ENCODE peak calls at places on chromosomes 3 and 15, in five cellular contexts. W, G, Z, S and H are unnamed samples.

GRCh38 chr3:154122096-154122911 is 1.1 kb downstream of the ARHGEF26 start:
- DNase-seq in W (peak; percentile 21), G (peak; percentile 77), Z (peak; percentile 40), S (no peak), H (peak; percentile 13)

GRCh38 chr3:132029182-132029902 is 5.5 kb downstream of the CPNE4 start:
- DNase-seq in W (peak; percentile 83), G (peak; percentile 94), Z (peak; percentile 96), S (peak; percentile 91), H (peak; percentile 71)

GRCh38 chr3:132164469-132165092 is 129.8 kb upstream of the CPNE4 start:
- DNase-seq in W (no peak), G (no peak), Z (no peak), S (no peak), H (no peak)

GRCh38 chr3:184531580-184532290 is 29.9 kb upstream of the EPHB3 start:
- DNase-seq in W (no peak), G (no peak), Z (peak; percentile 14), S (no peak), H (no peak)

GRCh38 chr3:159619341-159619885 is 369.2 kb upstream of the IL12A start:
- DNase-seq in W (peak; percentile 61), G (no peak), Z (no peak), S (no peak), H (peak; percentile 70)

GRCh38 chr3:95438274-95438673 is 1375.4 kb downstream of the NSUN3 start:
- DNase-seq in W (no peak), G (no peak), Z (no peak), S (no peak), H (no peak)

GRCh38 chr3:13494463-13495350 is 14.6 kb downstream of the HDAC11 start:
- DNase-seq in W (peak; percentile 21), G (no peak), Z (no peak), S (no peak), H (peak; percentile 42)

GRCh38 chr3:54877675-54878544 is 49.9 kb downstream of the LRTM1 start:
- DNase-seq in W (no peak), G (no peak), Z (no peak), S (no peak), H (peak; percentile 30)

GRCh38 chr15:29139540-29140459 is 129.8 kb downstream of the NSMCE3 start:
- DNase-seq in W (peak; percentile 55), G (peak; percentile 94), Z (peak; percentile 91), S (no peak), H (peak; percentile 35)

GRCh38 chr3:192986399-192986798 is 68.7 kb upstream of the MB21D2 start:
- DNase-seq in W (no peak), G (no peak), Z (no peak), S (no peak), H (no peak)

GRCh38 chr15:25852696-25853524 is 10.2 kb downstream of the ATP10A start:
- DNase-seq in W (no peak), G (no peak), Z (no peak), S (no peak), H (no peak)

GRCh38 chr3:65182682-65183081 is 494.9 kb upstream of the ADAMTS9 start:
- DNase-seq in W (no peak), G (no peak), Z (no peak), S (no peak), H (no peak)

GRCh38 chr3:4829031-4829394 is 150.2 kb upstream of the BHLHE40 start:
- DNase-seq in W (no peak), G (no peak), Z (no peak), S (no peak), H (peak; percentile 43)

GRCh38 chr15:88950600-88951160 is 37.5 kb upstream of the MFGE8 start:
- DNase-seq in W (no peak), G (no peak), Z (no peak), S (peak; percentile 24), H (no peak)

GRCh38 chr3:111885578-111885977 is 26.5 kb downstream of the PHLDB2 start:
- DNase-seq in W (no peak), G (no peak), Z (no peak), S (no peak), H (no peak)

GRCh38 chr3:191263365-191263764 is 64.3 kb downstream of the OSTN start:
- DNase-seq in W (no peak), G (no peak), Z (no peak), S (no peak), H (no peak)

GRCh38 chr3:127043041-127043641 is 60.2 kb downstream of the PLXNA1 start:
- DNase-seq in W (no peak), G (peak; percentile 66), Z (peak; percentile 62), S (no peak), H (no peak)

GRCh38 chr3:180776433-180776832 is 97.1 kb upstream of the CCDC39 start:
- DNase-seq in W (no peak), G (no peak), Z (no peak), S (no peak), H (no peak)

GRCh38 chr3:195577645-195578177 is 6.0 kb downstream of the APOD start:
- DNase-seq in W (no peak), G (no peak), Z (no peak), S (no peak), H (no peak)
- H2BK12ac ChIP-seq in W (no peak overlapping the region), G (no peak overlapping the region), Z (no peak overlapping the region), S (no peak overlapping the region), H (no peak overlapping the region)

GRCh38 chr15:60695713-60696522 is 217.0 kb upstream of the ICE2 start:
- DNase-seq in W (no peak), G (no peak), Z (no peak), S (no peak), H (peak; percentile 46)
- H2BK12ac ChIP-seq in W (no peak overlapping the region), G (no peak overlapping the region), Z (no peak overlapping the region), S (no peak overlapping the region), H (no peak overlapping the region)

GRCh38 chr3:72336821-72337479 is 511.3 kb downstream of the SHQ1 start:
- DNase-seq in W (peak; percentile 23), G (peak; percentile 70), Z (peak; percentile 76), S (no peak), H (peak; percentile 77)

GRCh38 chr3:72339750-72340025 is 508.6 kb downstream of the SHQ1 start:
- DNase-seq in W (no peak), G (no peak), Z (no peak), S (no peak), H (no peak)

GRCh38 chr3:72338942-72339749 is 509.1 kb downstream of the SHQ1 start:
- DNase-seq in W (no peak), G (no peak), Z (no peak), S (peak; percentile 90), H (peak; percentile 98)

GRCh38 chr3:72337480-72337855 is 510.8 kb downstream of the SHQ1 start:
- DNase-seq in W (no peak), G (no peak), Z (no peak), S (no peak), H (no peak)

GRCh38 chr3:72338082-72338941 is 509.9 kb downstream of the SHQ1 start:
- DNase-seq in W (no peak), G (no peak), Z (no peak), S (peak; percentile 92), H (peak; percentile 50)
- H2BK12ac ChIP-seq in W (no peak overlapping the region), G (peak overlapping the region; percentile 69), Z (no peak overlapping the region), S (peak overlapping the region; percentile 51), H (peak overlapping the region; percentile 99)

DNA sequence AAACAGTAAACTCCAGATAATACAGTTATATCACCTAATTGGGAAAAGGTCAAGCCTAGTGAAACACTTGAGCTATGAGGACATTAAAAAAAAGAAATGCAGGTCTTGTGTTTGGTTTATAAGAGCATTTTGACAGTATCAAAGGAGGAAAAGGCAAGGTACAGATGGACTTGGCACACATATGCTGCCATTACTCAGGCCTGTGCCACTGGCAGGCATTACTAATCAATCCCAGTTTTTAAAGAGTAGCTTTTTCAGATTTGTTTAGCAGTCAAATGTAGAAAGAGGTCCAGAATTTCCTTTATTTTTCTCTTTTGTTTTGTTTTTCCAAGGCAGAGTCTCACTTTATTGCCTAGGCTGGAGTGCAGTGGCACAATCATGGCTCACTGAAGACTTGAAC is 38.9 kb downstream of the MDFIC2 start:
- DNase-seq in W (no peak), G (no peak), Z (no peak), S (no peak), H (no peak)
- H2BK12ac ChIP-seq in W (no peak overlapping the region), G (no peak overlapping the region), Z (no peak overlapping the region), S (no peak overlapping the region), H (no peak overlapping the region)

DNA sequence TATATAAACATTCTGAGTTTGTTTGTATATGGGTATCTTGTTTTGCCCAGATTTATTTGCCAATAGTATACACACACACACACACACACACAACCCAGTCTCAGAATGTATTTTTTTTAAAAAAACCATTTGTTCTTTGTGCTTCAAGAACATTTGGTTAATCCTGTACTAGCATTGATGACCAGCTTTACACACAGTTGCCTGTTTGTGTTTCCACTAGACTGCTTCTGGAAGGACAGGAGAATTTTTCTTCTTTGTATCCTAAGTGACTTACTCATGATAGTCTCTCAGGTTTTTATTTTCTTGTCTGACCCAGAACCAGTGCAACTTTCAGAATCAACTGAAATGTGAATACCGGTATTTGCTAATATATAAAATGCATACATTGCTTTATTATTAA is 40.5 kb downstream of the U2SURP start:
- DNase-seq in W (no peak), G (no peak), Z (no peak), S (no peak), H (no peak)
- H2BK12ac ChIP-seq in W (no peak overlapping the region), G (no peak overlapping the region), Z (no peak overlapping the region), S (no peak overlapping the region), H (no peak overlapping the region)